ENCODE peak calls at places on chromosomes 7 and 10, in seven cellular contexts. F is transverse colon, Q is neural progenitor cell, H is adrenal gland, G is PC-3, K is colonic mucosa, P is hepatocyte. J is an unnamed sample.

GRCh38 chr10:121302541-121303180 is 295.6 kb downstream of the FGFR2 start:
- DNase-seq in F (no peak), Q (no peak), H (no peak), G (peak; percentile 31), K (no peak), P (no peak), J (no peak)

GRCh38 chr10:124640056-124640455 is 104.1 kb downstream of the FAM53B start:
- DNase-seq in F (no peak), Q (no peak), H (no peak), G (no peak), K (no peak), P (no peak), J (no peak)

GRCh38 chr10:104077282-104078151 is 8.2 kb downstream of the COL17A1 start:
- DNase-seq in F (no peak), Q (peak; percentile 55), H (no peak), G (no peak), K (no peak), P (no peak), J (no peak)

GRCh38 chr7:27124096-27124978 is 6.2 kb downstream of the HOXA4 start:
- DNase-seq in F (peak; percentile 46), Q (no peak), H (peak; percentile 67), G (no peak), K (peak; percentile 37), P (no peak), J (no peak)

GRCh38 chr7:47809387-47809786 is 138.9 kb downstream of the PKD1L1 start:
- DNase-seq in F (no peak), Q (no peak), H (no peak), G (no peak), K (no peak), P (no peak), J (no peak)

GRCh38 chr7:124550036-124550435 is 215.6 kb downstream of the GPR37 start:
- DNase-seq in F (no peak), Q (no peak), H (no peak), G (no peak), K (no peak), P (no peak), J (peak; percentile 1)

GRCh38 chr10:86401588-86402282 is 35.1 kb upstream of the GRID1 start:
- DNase-seq in F (peak; percentile 28), Q (peak; percentile 38), H (peak; percentile 34), G (peak; percentile 7), K (no peak), P (peak; percentile 27), J (peak; percentile 36)

GRCh38 chr7:39413866-39414668 is 152.1 kb upstream of the YAE1 start:
- DNase-seq in F (peak; percentile 31), Q (peak; percentile 86), H (peak; percentile 66), G (peak; percentile 10), K (peak; percentile 32), P (peak; percentile 72), J (peak; percentile 48)

GRCh38 chr7:22664988-22665798 is 61.8 kb upstream of the IL6 start:
- DNase-seq in F (no peak), Q (no peak), H (no peak), G (no peak), K (no peak), P (no peak), J (no peak)

GRCh38 chr7:21028186-21028989 is 241.7 kb upstream of the SP8 start:
- DNase-seq in F (peak; percentile 47), Q (peak; percentile 86), H (no peak), G (peak; percentile 17), K (peak; percentile 26), P (peak; percentile 16), J (peak; percentile 5)

GRCh38 chr10:89633484-89633883 is 11.6 kb downstream of the PANK1 start:
- DNase-seq in F (no peak), Q (no peak), H (no peak), G (peak; percentile 67), K (no peak), P (peak; percentile 48), J (no peak)

GRCh38 chr7:15433154-15433553 is 128.7 kb downstream of the AGMO start:
- DNase-seq in F (no peak), Q (no peak), H (no peak), G (no peak), K (no peak), P (no peak), J (no peak)

GRCh38 chr7:105976868-105977267 is 13.8 kb downstream of the CDHR3 start:
- DNase-seq in F (no peak), Q (no peak), H (no peak), G (no peak), K (no peak), P (no peak), J (no peak)

DNA sequence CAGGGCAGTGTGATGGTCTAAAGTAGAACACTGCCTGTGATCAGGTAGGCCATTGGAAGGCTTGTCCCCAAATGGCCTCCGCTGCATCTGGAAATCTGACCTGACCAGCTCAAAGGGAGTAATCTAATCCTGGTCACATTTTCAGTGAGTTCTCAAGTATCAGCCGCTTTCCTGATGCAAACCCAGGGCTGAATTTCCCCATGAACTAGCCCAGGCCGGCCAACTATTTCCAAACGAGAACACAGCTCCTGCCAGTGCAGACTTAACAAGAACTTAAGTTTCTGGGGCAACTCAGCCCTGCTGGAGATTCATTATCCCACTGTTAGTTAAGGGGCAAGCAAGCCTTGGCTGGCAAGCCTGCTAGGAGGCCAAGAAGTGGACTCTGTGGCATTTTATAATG is 59.6 kb upstream of the FAM180A start:
- DNase-seq in F (no peak), Q (no peak), H (no peak), G (no peak), K (peak; percentile 26), P (no peak), J (no peak)
- H3K4me3 ChIP-seq in F (no peak overlapping the region), Q (no peak overlapping the region), H (no peak overlapping the region), G (no peak overlapping the region), K (no peak overlapping the region), P (no peak overlapping the region), J (no peak overlapping the region)

GRCh38 chr7:1496531-1497292 is 7.5 kb downstream of the INTS1 start:
- DNase-seq in F (no peak), Q (no peak), H (no peak), G (no peak), K (no peak), P (no peak), J (no peak)
- H3K4me1 ChIP-seq in F (no peaks in the 10 kb centered on the region), Q (no peaks in the 10 kb centered on the region), H (no peaks in the 10 kb centered on the region), G (no peaks in the 10 kb centered on the region), K (no peaks in the 10 kb centered on the region), P (no peaks in the 10 kb centered on the region), J (no peaks in the 10 kb centered on the region)

GRCh38 chr7:116569737-116570136 is 44.9 kb downstream of the CAV1 start:
- DNase-seq in F (no peak), Q (no peak), H (no peak), G (peak; percentile 84), K (no peak), P (no peak), J (peak; percentile 78)

GRCh38 chr7:116571552-116571951 is 46.7 kb downstream of the CAV1 start:
- DNase-seq in F (no peak), Q (no peak), H (no peak), G (peak; percentile 50), K (no peak), P (no peak), J (no peak)

GRCh38 chr7:116571037-116571436 is 46.2 kb downstream of the CAV1 start:
- DNase-seq in F (no peak), Q (no peak), H (no peak), G (peak; percentile 75), K (no peak), P (no peak), J (peak; percentile 60)

GRCh38 chr7:116572036-116572435 is 47.2 kb downstream of the CAV1 start:
- DNase-seq in F (no peak), Q (no peak), H (no peak), G (no peak), K (no peak), P (no peak), J (no peak)

DNA sequence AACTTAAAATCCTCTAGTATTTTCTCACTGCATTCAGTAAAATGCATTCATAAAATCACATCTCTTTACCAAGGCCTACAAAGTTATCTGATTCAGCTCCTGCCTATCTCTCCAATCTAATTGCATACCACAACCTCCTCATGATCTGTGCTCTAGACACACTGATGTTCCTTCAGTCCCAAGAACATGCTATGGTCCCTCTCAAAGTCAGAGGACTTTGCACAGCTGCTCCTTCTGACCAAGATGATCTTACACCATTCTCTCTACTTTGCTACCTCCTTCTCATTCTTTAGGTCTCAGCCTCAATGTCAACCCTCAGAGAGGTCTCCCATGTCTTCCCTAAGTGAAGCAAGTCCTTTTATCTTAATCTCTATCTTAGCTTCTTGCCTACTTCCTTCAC is 45.5 kb downstream of the CAV1 start:
- DNase-seq in F (no peak), Q (no peak), H (no peak), G (no peak), K (no peak), P (no peak), J (no peak)
- H3K4me3 ChIP-seq in F (no peak overlapping the region), Q (no peak overlapping the region), H (no peak overlapping the region), G (no peak overlapping the region), K (no peak overlapping the region), P (no peak overlapping the region), J (no peak overlapping the region)

GRCh38 chr10:88482220-88482619 is 100.9 kb downstream of the RNLS start:
- DNase-seq in F (no peak), Q (no peak), H (no peak), G (no peak), K (no peak), P (no peak), J (no peak)
- H3K4me1 ChIP-seq in F (no peaks in the 10 kb centered on the region), Q (no peaks in the 10 kb centered on the region), H (no peaks in the 10 kb centered on the region), G (no peaks in the 10 kb centered on the region), K (no peaks in the 10 kb centered on the region), P (no peaks in the 10 kb centered on the region), J (no peaks in the 10 kb centered on the region)

J was measured in A673.